ENCODE peak calls at places on chromosomes 13 and 19, in seven cellular contexts. One of them, this sample, is unnamed.

GRCh38 chr19:40584007-40584406 is 7.3 kb downstream of the SHKBP1 start:
- DNase-seq in lung: no peak
- DNase-seq in heart right ventricle: no peak
- DNase-seq in AG10803: no peak
- DNase-seq in lower lobe of right lung: no peak
- DNase-seq in foreskin fibroblast: no peak
- DNase-seq in cardiac muscle cell: no peak
- DNase-seq in this sample: no peak

GRCh38 chr13:76792680-76793334 is 93.4 kb downstream of the KCTD12 start:
- DNase-seq in lung: no peak
- DNase-seq in heart right ventricle: peak
- DNase-seq in AG10803: peak
- DNase-seq in lower lobe of right lung: no peak
- DNase-seq in foreskin fibroblast: peak
- DNase-seq in cardiac muscle cell: no peak
- DNase-seq in this sample: peak

GRCh38 chr19:5038631-5039271 is 69.8 kb downstream of the KDM4B start:
- DNase-seq in lung: no peak
- DNase-seq in heart right ventricle: no peak
- DNase-seq in AG10803: peak
- DNase-seq in lower lobe of right lung: no peak
- DNase-seq in foreskin fibroblast: peak
- DNase-seq in cardiac muscle cell: no peak
- DNase-seq in this sample: no peak

GRCh38 chr13:43804461-43805070 is 17.8 kb upstream of the ENOX1 start:
- DNase-seq in lung: no peak
- DNase-seq in heart right ventricle: peak
- DNase-seq in AG10803: peak
- DNase-seq in lower lobe of right lung: no peak
- DNase-seq in foreskin fibroblast: peak
- DNase-seq in cardiac muscle cell: peak
- DNase-seq in this sample: peak

GRCh38 chr19:50242586-50242985 is 39.2 kb downstream of the MYH14 start:
- DNase-seq in lung: no peak
- DNase-seq in heart right ventricle: no peak
- DNase-seq in AG10803: no peak
- DNase-seq in lower lobe of right lung: no peak
- DNase-seq in foreskin fibroblast: no peak
- DNase-seq in cardiac muscle cell: no peak
- DNase-seq in this sample: no peak

GRCh38 chr19:33040994-33041827 is 23.5 kb downstream of the RHPN2 start:
- DNase-seq in lung: no peak
- DNase-seq in heart right ventricle: no peak
- DNase-seq in AG10803: peak
- DNase-seq in lower lobe of right lung: no peak
- DNase-seq in foreskin fibroblast: peak
- DNase-seq in cardiac muscle cell: no peak
- DNase-seq in this sample: peak

GRCh38 chr13:25881136-25881926 is 170.5 kb downstream of the SHISA2 start:
- DNase-seq in lung: no peak
- DNase-seq in heart right ventricle: no peak
- DNase-seq in AG10803: no peak
- DNase-seq in lower lobe of right lung: no peak
- DNase-seq in foreskin fibroblast: no peak
- DNase-seq in cardiac muscle cell: no peak
- DNase-seq in this sample: no peak

GRCh38 chr13:30718661-30719520 is 16.5 kb upstream of the ALOX5AP start:
- DNase-seq in lung: no peak
- DNase-seq in heart right ventricle: no peak
- DNase-seq in AG10803: peak
- DNase-seq in lower lobe of right lung: no peak
- DNase-seq in foreskin fibroblast: peak
- DNase-seq in cardiac muscle cell: no peak
- DNase-seq in this sample: peak

GRCh38 chr19:48194041-48194871 is 23.8 kb downstream of the ZSWIM9 start:
- DNase-seq in lung: no peak
- DNase-seq in heart right ventricle: no peak
- DNase-seq in AG10803: no peak
- DNase-seq in lower lobe of right lung: no peak
- DNase-seq in foreskin fibroblast: peak
- DNase-seq in cardiac muscle cell: peak
- DNase-seq in this sample: no peak

GRCh38 chr19:50190439-50190891 is 13.0 kb upstream of the MYH14 start:
- DNase-seq in lung: no peak
- DNase-seq in heart right ventricle: no peak
- DNase-seq in AG10803: no peak
- DNase-seq in lower lobe of right lung: no peak
- DNase-seq in foreskin fibroblast: no peak
- DNase-seq in cardiac muscle cell: no peak
- DNase-seq in this sample: no peak

GRCh38 chr19:17448190-17448967 is at the start of gene TMEM221:
- DNase-seq in lung: no peak
- DNase-seq in heart right ventricle: peak
- DNase-seq in AG10803: no peak
- DNase-seq in lower lobe of right lung: peak
- DNase-seq in foreskin fibroblast: peak
- DNase-seq in cardiac muscle cell: peak
- DNase-seq in this sample: no peak

GRCh38 chr13:76925115-76925514 is 23.2 kb upstream of the ACOD1 start:
- DNase-seq in lung: no peak
- DNase-seq in heart right ventricle: no peak
- DNase-seq in AG10803: no peak
- DNase-seq in lower lobe of right lung: no peak
- DNase-seq in foreskin fibroblast: no peak
- DNase-seq in cardiac muscle cell: no peak
- DNase-seq in this sample: no peak

GRCh38 chr19:18507021-18507726 is 14.7 kb downstream of the ELL start:
- DNase-seq in lung: no peak
- DNase-seq in heart right ventricle: peak
- DNase-seq in AG10803: no peak
- DNase-seq in lower lobe of right lung: no peak
- DNase-seq in foreskin fibroblast: no peak
- DNase-seq in cardiac muscle cell: no peak
- DNase-seq in this sample: peak

GRCh38 chr19:1860133-1860775 is 3.1 kb downstream of the KLF16 start:
- DNase-seq in lung: no peak
- DNase-seq in heart right ventricle: peak
- DNase-seq in AG10803: peak
- DNase-seq in lower lobe of right lung: no peak
- DNase-seq in foreskin fibroblast: peak
- DNase-seq in cardiac muscle cell: peak
- DNase-seq in this sample: peak

GRCh38 chr19:11673608-11674041 is 65.1 kb downstream of the ZNF823 start:
- DNase-seq in lung: peak
- DNase-seq in heart right ventricle: peak
- DNase-seq in AG10803: peak
- DNase-seq in lower lobe of right lung: peak
- DNase-seq in foreskin fibroblast: peak
- DNase-seq in cardiac muscle cell: peak
- DNase-seq in this sample: peak

GRCh38 chr13:76647550-76647949 is 238.7 kb downstream of the KCTD12 start:
- DNase-seq in lung: no peak
- DNase-seq in heart right ventricle: no peak
- DNase-seq in AG10803: peak
- DNase-seq in lower lobe of right lung: no peak
- DNase-seq in foreskin fibroblast: peak
- DNase-seq in cardiac muscle cell: no peak
- DNase-seq in this sample: peak

GRCh38 chr13:53405616-53406015 is 377.0 kb downstream of the OLFM4 start:
- DNase-seq in lung: no peak
- DNase-seq in heart right ventricle: no peak
- DNase-seq in AG10803: no peak
- DNase-seq in lower lobe of right lung: no peak
- DNase-seq in foreskin fibroblast: no peak
- DNase-seq in cardiac muscle cell: peak
- DNase-seq in this sample: no peak

GRCh38 chr19:11261431-11261901 is 858 bp downstream of the DOCK6 start:
- DNase-seq in lung: no peak
- DNase-seq in heart right ventricle: no peak
- DNase-seq in AG10803: no peak
- DNase-seq in lower lobe of right lung: no peak
- DNase-seq in foreskin fibroblast: no peak
- DNase-seq in cardiac muscle cell: no peak
- DNase-seq in this sample: no peak

GRCh38 chr13:58804832-58805231 is 1173.3 kb downstream of the PCDH17 start:
- DNase-seq in lung: no peak
- DNase-seq in heart right ventricle: no peak
- DNase-seq in AG10803: no peak
- DNase-seq in lower lobe of right lung: no peak
- DNase-seq in foreskin fibroblast: no peak
- DNase-seq in cardiac muscle cell: no peak
- DNase-seq in this sample: no peak

GRCh38 chr13:65095118-65095517 is 2135.0 kb downstream of the PCDH9 start:
- DNase-seq in lung: no peak
- DNase-seq in heart right ventricle: no peak
- DNase-seq in AG10803: peak
- DNase-seq in lower lobe of right lung: no peak
- DNase-seq in foreskin fibroblast: peak
- DNase-seq in cardiac muscle cell: no peak
- DNase-seq in this sample: no peak

GRCh38 chr13:63449549-63449948 is 2033.9 kb upstream of the PCDH20 start:
- DNase-seq in lung: no peak
- DNase-seq in heart right ventricle: no peak
- DNase-seq in AG10803: no peak
- DNase-seq in lower lobe of right lung: no peak
- DNase-seq in foreskin fibroblast: peak
- DNase-seq in cardiac muscle cell: no peak
- DNase-seq in this sample: no peak

GRCh38 chr19:12603714-12604113 is 6.9 kb downstream of the ZNF490 start:
- DNase-seq in lung: no peak
- DNase-seq in heart right ventricle: no peak
- DNase-seq in AG10803: peak
- DNase-seq in lower lobe of right lung: no peak
- DNase-seq in foreskin fibroblast: no peak
- DNase-seq in cardiac muscle cell: no peak
- DNase-seq in this sample: peak

GRCh38 chr13:50227356-50227755 is 212.1 kb downstream of the KCNRG start:
- DNase-seq in lung: no peak
- DNase-seq in heart right ventricle: no peak
- DNase-seq in AG10803: no peak
- DNase-seq in lower lobe of right lung: no peak
- DNase-seq in foreskin fibroblast: no peak
- DNase-seq in cardiac muscle cell: no peak
- DNase-seq in this sample: no peak

GRCh38 chr13:30196025-30196424 is 111.3 kb downstream of the KATNAL1 start:
- DNase-seq in lung: no peak
- DNase-seq in heart right ventricle: no peak
- DNase-seq in AG10803: no peak
- DNase-seq in lower lobe of right lung: no peak
- DNase-seq in foreskin fibroblast: peak
- DNase-seq in cardiac muscle cell: peak
- DNase-seq in this sample: no peak

GRCh38 chr19:37977992-37978391 is 71.0 kb downstream of the SIPA1L3 start:
- DNase-seq in lung: no peak
- DNase-seq in heart right ventricle: peak
- DNase-seq in AG10803: peak
- DNase-seq in lower lobe of right lung: no peak
- DNase-seq in foreskin fibroblast: no peak
- DNase-seq in cardiac muscle cell: no peak
- DNase-seq in this sample: peak

GRCh38 chr19:15812059-15812722 is 3.3 kb downstream of the OR10H1 start:
- DNase-seq in lung: no peak
- DNase-seq in heart right ventricle: no peak
- DNase-seq in AG10803: peak
- DNase-seq in lower lobe of right lung: no peak
- DNase-seq in foreskin fibroblast: no peak
- DNase-seq in cardiac muscle cell: no peak
- DNase-seq in this sample: no peak

GRCh38 chr19:15811476-15811875 is 4.0 kb downstream of the OR10H1 start:
- DNase-seq in lung: no peak
- DNase-seq in heart right ventricle: no peak
- DNase-seq in AG10803: no peak
- DNase-seq in lower lobe of right lung: no peak
- DNase-seq in foreskin fibroblast: no peak
- DNase-seq in cardiac muscle cell: no peak
- DNase-seq in this sample: no peak

GRCh38 chr19:15815306-15815705 is at the start of gene OR10H1:
- DNase-seq in lung: no peak
- DNase-seq in heart right ventricle: no peak
- DNase-seq in AG10803: no peak
- DNase-seq in lower lobe of right lung: no peak
- DNase-seq in foreskin fibroblast: no peak
- DNase-seq in cardiac muscle cell: no peak
- DNase-seq in this sample: no peak

GRCh38 chr19:15813916-15814315 is 1.5 kb downstream of the OR10H1 start:
- DNase-seq in lung: no peak
- DNase-seq in heart right ventricle: no peak
- DNase-seq in AG10803: no peak
- DNase-seq in lower lobe of right lung: no peak
- DNase-seq in foreskin fibroblast: no peak
- DNase-seq in cardiac muscle cell: no peak
- DNase-seq in this sample: no peak

GRCh38 chr19:15810335-15810734 is 5.1 kb downstream of the OR10H1 start:
- DNase-seq in lung: no peak
- DNase-seq in heart right ventricle: peak
- DNase-seq in AG10803: no peak
- DNase-seq in lower lobe of right lung: no peak
- DNase-seq in foreskin fibroblast: no peak
- DNase-seq in cardiac muscle cell: no peak
- DNase-seq in this sample: no peak
- TF ChIP-seq CTCF in lung: no peak
- TF ChIP-seq CTCF in heart right ventricle: peak
- TF ChIP-seq CTCF in AG10803: no peak
- TF ChIP-seq CTCF in lower lobe of right lung: peak
- TF ChIP-seq CTCF in foreskin fibroblast: no peak
- TF ChIP-seq CTCF in cardiac muscle cell: no peak
- TF ChIP-seq CTCF in this sample: no peak

GRCh38 chr13:41052441-41052840 is 8.9 kb upstream of the WBP4 start:
- DNase-seq in lung: no peak
- DNase-seq in heart right ventricle: no peak
- DNase-seq in AG10803: no peak
- DNase-seq in lower lobe of right lung: no peak
- DNase-seq in foreskin fibroblast: no peak
- DNase-seq in cardiac muscle cell: no peak
- DNase-seq in this sample: peak
- H3K4me3 ChIP-seq in lung: no peak
- H3K4me3 ChIP-seq in heart right ventricle: no peak
- H3K4me3 ChIP-seq in AG10803: no peak
- H3K4me3 ChIP-seq in lower lobe of right lung: no peak
- H3K4me3 ChIP-seq in foreskin fibroblast: no peak
- H3K4me3 ChIP-seq in cardiac muscle cell: no peak
- H3K4me3 ChIP-seq in this sample: no peak

DNA sequence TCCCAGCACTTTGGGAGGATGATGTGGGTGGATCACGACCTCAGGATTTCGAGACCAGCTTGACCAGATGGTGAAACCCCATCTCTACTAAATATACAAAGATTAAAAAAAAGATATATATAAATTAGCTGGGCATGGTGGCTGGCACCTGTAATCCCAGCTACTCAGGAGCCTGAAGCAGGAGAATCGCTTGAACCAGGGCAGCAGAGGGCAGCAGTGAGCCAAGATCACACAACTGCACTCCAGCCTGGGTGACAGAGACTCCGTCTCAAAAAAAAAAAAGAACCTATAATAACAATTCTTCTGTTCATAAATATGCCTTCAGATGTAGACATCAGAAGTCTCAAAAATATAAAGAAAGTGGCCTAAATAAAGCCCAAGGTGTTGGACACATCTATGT is 7.6 kb downstream of the ZNF737 start:
- DNase-seq in lung: no peak
- DNase-seq in heart right ventricle: peak
- DNase-seq in AG10803: no peak
- DNase-seq in lower lobe of right lung: no peak
- DNase-seq in foreskin fibroblast: no peak
- DNase-seq in cardiac muscle cell: no peak
- DNase-seq in this sample: no peak
- TF ChIP-seq CTCF in lung: no peak
- TF ChIP-seq CTCF in heart right ventricle: peak
- TF ChIP-seq CTCF in AG10803: no peak
- TF ChIP-seq CTCF in lower lobe of right lung: peak
- TF ChIP-seq CTCF in foreskin fibroblast: no peak
- TF ChIP-seq CTCF in cardiac muscle cell: no peak
- TF ChIP-seq CTCF in this sample: no peak

GRCh38 chr13:23570931-23571330 is 719 bp downstream of the TNFRSF19 start:
- DNase-seq in lung: no peak
- DNase-seq in heart right ventricle: no peak
- DNase-seq in AG10803: peak
- DNase-seq in lower lobe of right lung: no peak
- DNase-seq in foreskin fibroblast: peak
- DNase-seq in cardiac muscle cell: no peak
- DNase-seq in this sample: peak
- H3K4me3 ChIP-seq in lung: no peak
- H3K4me3 ChIP-seq in heart right ventricle: peak
- H3K4me3 ChIP-seq in AG10803: peak
- H3K4me3 ChIP-seq in lower lobe of right lung: peak
- H3K4me3 ChIP-seq in foreskin fibroblast: peak
- H3K4me3 ChIP-seq in cardiac muscle cell: peak
- H3K4me3 ChIP-seq in this sample: peak